ENCODE peak calls at places on chromosomes 5 and 9, in six cellular contexts. X is GM23248, K is PC-3, Y is HepG2, M is mesendoderm, U is neural progenitor cell. O is an unnamed sample.

GRCh38 chr5:109866051-109866450 is 176.3 kb downstream of the MAN2A1 start:
- DNase-seq in M (no peak), Y (no peak), K (peak), X (peak), U (no peak), O (no peak)

GRCh38 chr9:34606190-34606589 is 5.7 kb downstream of the RPP25L start:
- DNase-seq in K (no peak), X (no peak), Y (no peak), M (no peak), U (no peak), O (no peak)

GRCh38 chr5:7802855-7803254 is 48.1 kb downstream of the CFAP90 start:
- DNase-seq in M (no peak), Y (no peak), U (no peak), K (peak), X (peak), O (no peak)

GRCh38 chr5:147481857-147482256 is 28.0 kb downstream of the DPYSL3 start:
- DNase-seq in Y (no peak), M (no peak), X (peak), K (no peak), U (no peak), O (no peak)

GRCh38 chr9:104836767-104837166 is 72.8 kb downstream of the NIPSNAP3B start:
- DNase-seq in X (no peak), U (no peak), K (no peak), Y (no peak), M (peak), O (peak)

GRCh38 chr9:104879555-104880318 is 48.2 kb downstream of the ABCA1 start:
- DNase-seq in U (no peak), X (peak), Y (no peak), K (no peak), M (no peak), O (no peak)

GRCh38 chr5:172891716-172892421 is 57.8 kb downstream of the ERGIC1 start:
- DNase-seq in U (no peak), M (no peak), K (no peak), X (no peak), Y (no peak), O (no peak)

GRCh38 chr5:144125163-144125726 is 45.2 kb downstream of the YIPF5 start:
- DNase-seq in Y (no peak), U (no peak), M (peak), K (no peak), X (no peak), O (peak)

GRCh38 chr5:13629218-13629617 is 315.3 kb downstream of the DNAH5 start:
- DNase-seq in Y (no peak), K (peak), X (no peak), M (no peak), U (no peak), O (no peak)

GRCh38 chr5:52893105-52893504 is 96.0 kb upstream of the ITGA2 start:
- DNase-seq in K (peak), X (peak), Y (no peak), M (no peak), U (no peak), O (no peak)

GRCh38 chr5:14753947-14754346 is 89.4 kb downstream of the OTULIN start:
- DNase-seq in Y (no peak), U (no peak), X (no peak), M (no peak), K (no peak), O (no peak)

GRCh38 chr5:9347032-9347431 is 198.8 kb downstream of the SEMA5A start:
- DNase-seq in K (no peak), M (no peak), X (no peak), Y (no peak), U (no peak), O (no peak)

GRCh38 chr9:109020982-109021511 is 7.7 kb upstream of the CTNNAL1 start:
- DNase-seq in X (no peak), Y (no peak), M (no peak), K (no peak), U (no peak), O (no peak)

GRCh38 chr5:134174841-134175839 is 1.6 kb downstream of the SKP1 start:
- DNase-seq in Y (peak), U (peak), M (peak), K (peak), X (peak), O (no peak)

GRCh38 chr5:78568676-78569075 is 79.9 kb downstream of the LHFPL2 start:
- DNase-seq in U (no peak), X (no peak), Y (no peak), K (no peak), M (no peak), O (no peak)

GRCh38 chr5:175696139-175696854 is 38.4 kb downstream of the HRH2 start:
- DNase-seq in Y (no peak), M (peak), X (peak), K (peak), U (peak), O (peak)

GRCh38 chr9:86098793-86099694 is at the start of gene GOLM1:
- DNase-seq in K (peak), X (peak), Y (no peak), M (peak), U (peak), O (peak)
- H3K4me2 ChIP-seq in K (peak), X (peak), Y (peak), M (peak), U (peak), O (peak)

GRCh38 chr9:37395229-37395628 is 27.3 kb upstream of the GRHPR start:
- DNase-seq in M (no peak), K (no peak), Y (no peak), U (no peak), X (no peak), O (no peak)
- H3K4me2 ChIP-seq in M (no peak), K (no peak), Y (no peak), U (no peak), X (no peak), O (no peak)

GRCh38 chr9:136364369-136364748 is 815 bp upstream of the DNLZ start:
- DNase-seq in Y (no peak), M (no peak), U (no peak), X (no peak), K (no peak), O (no peak)
- H3K4me2 ChIP-seq in Y (no peak), M (no peak), U (no peak), X (peak), K (peak), O (no peak)

GRCh38 chr9:7173139-7173538 is 415.4 kb downstream of the KDM4C start:
- DNase-seq in K (no peak), X (peak), Y (no peak), U (no peak), M (no peak), O (no peak)
- H3K4me2 ChIP-seq in K (no peak), X (peak), Y (no peak), U (no peak), M (no peak), O (no peak)

DNA sequence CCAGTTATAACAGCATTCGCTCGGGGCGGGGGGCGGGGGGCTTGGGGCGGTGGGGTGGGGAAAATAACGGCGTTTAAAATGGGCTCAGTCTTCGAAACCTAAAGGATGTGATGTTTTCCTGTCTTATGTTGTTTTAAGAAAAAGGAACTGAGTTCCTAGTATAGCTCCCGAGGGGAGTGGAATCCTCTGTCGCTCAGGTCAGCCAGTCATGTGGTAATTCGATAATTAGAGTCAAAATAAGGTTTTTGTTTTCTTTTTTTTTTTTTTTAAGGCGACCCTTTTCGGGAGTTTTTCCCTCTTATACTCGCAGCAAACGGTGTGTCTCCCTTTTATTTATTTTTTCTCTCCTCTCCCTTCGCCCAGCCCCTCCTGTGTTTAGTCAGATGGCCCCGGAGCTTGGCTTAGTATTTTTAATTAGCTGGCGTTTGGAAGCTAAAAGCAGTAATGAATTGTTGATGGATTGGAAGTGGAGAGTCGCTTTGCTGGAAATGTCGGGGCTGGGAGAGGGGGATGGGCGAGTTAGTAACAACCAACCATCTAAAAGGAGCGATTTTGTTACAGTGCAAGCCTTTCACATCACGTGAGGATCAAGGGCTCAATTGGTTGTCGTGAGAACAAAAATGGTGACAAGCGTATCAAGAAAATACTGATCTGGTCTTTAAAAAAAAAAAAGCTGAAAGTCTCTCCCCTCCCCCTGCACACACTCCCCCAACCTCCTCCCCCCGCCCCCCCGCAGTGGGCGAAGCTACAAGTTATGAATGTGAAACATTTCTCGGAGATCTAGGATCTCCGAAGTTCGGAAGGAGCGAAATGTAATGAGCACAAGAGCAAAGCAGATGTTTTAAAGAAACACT is 704 bp upstream of the ZNF608 start:
- DNase-seq in U (peak), K (peak), Y (peak), M (peak), X (peak), O (peak)
- H3K4me2 ChIP-seq in U (peak), K (peak), Y (peak), M (peak), X (peak), O (peak)

DNA sequence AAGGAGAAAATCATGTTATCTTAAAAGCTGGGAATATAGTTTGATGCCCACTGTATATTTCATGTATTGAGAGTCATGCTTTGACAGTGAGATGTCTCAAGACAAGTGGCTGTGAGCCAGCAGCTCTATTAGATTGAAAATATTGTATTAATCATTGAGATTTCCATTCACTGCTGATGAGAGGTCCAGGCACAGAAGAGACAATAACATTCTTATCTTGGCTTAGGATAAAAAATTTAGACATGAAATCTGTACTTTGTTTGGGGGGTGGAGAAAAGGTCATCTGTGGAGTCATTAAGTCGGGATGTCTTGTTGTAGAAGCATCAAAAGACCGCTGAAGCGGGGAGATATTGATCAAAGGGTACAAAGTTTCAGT is 97.9 kb upstream of the EQTN start:
- DNase-seq in M (no peak), X (no peak), Y (peak), K (no peak), U (peak), O (no peak)
- H3K4me2 ChIP-seq in M (no peak), X (no peak), Y (no peak), K (no peak), U (peak), O (peak)